ENCODE peak calls at places on chromosomes 13 and 19, in ten cellular contexts. F is foreskin fibroblast, D is adrenal gland, R is tibial nerve, B is RWPE1, S is prostate gland, I is GM13977, Z is progenitor cell of endocrine pancreas, Q is LNCaP clone FGC, C is NB4. E is an unnamed sample.

GRCh38 chr13:39273953-39274352 is 235.7 kb downstream of the NHLRC3 start:
- DNase-seq in B (peak), Q (no peak), R (no peak), I (no peak), C (peak), S (no peak), D (no peak), Z (no peak), F (no peak), E (peak)

GRCh38 chr13:101492251-101492910 is 39.9 kb downstream of the ITGBL1 start:
- DNase-seq in F (peak), I (no peak), S (no peak), C (no peak), Z (no peak), R (no peak), D (no peak), Q (no peak), B (no peak), E (no peak)

GRCh38 chr13:69040898-69041297 is 1066.7 kb upstream of the ATXN8OS start:
- DNase-seq in D (no peak), C (no peak), I (no peak), R (no peak), B (no peak), Q (no peak), S (no peak), Z (no peak), F (no peak), E (no peak)

GRCh38 chr13:106350208-106350607 is 185.3 kb downstream of the EFNB2 start:
- DNase-seq in S (no peak), Z (no peak), B (no peak), Q (no peak), R (no peak), F (no peak), C (no peak), D (no peak), I (no peak), E (no peak)

GRCh38 chr13:113063091-113063491 is 42.5 kb upstream of the F7 start:
- DNase-seq in F (no peak), I (no peak), Z (no peak), R (no peak), S (no peak), Q (no peak), D (no peak), C (no peak), B (no peak), E (no peak)

GRCh38 chr13:114288157-114288591 is 6.8 kb downstream of the UPF3A start:
- DNase-seq in I (no peak), S (no peak), B (no peak), R (no peak), C (no peak), Z (no peak), D (no peak), F (no peak), Q (no peak), E (no peak)

GRCh38 chr19:6271721-6272410 is 7.9 kb downstream of the MLLT1 start:
- DNase-seq in Q (no peak), I (peak), F (peak), C (no peak), S (peak), B (no peak), R (peak), Z (no peak), D (peak), E (no peak)

GRCh38 chr19:43461303-43461702 is 4.1 kb downstream of the LYPD3 start:
- DNase-seq in Z (no peak), Q (no peak), F (no peak), D (no peak), S (no peak), B (no peak), I (no peak), R (no peak), C (no peak), E (no peak)

GRCh38 chr19:32264568-32264967 is 80.8 kb upstream of the ZNF507 start:
- DNase-seq in S (no peak), R (no peak), Q (no peak), I (no peak), F (no peak), B (no peak), D (no peak), C (no peak), Z (no peak), E (no peak)

GRCh38 chr13:36212789-36213188 is 1.6 kb downstream of the SOHLH2 start:
- DNase-seq in B (no peak), Z (no peak), S (no peak), I (no peak), Q (no peak), R (no peak), F (no peak), D (no peak), C (no peak), E (no peak)

GRCh38 chr13:36211567-36211966 is 2.8 kb downstream of the SOHLH2 start:
- DNase-seq in R (no peak), C (no peak), F (no peak), B (no peak), D (no peak), S (no peak), Q (no peak), Z (no peak), I (no peak), E (no peak)

GRCh38 chr13:36207672-36208071 is 6.7 kb downstream of the SOHLH2 start:
- DNase-seq in B (no peak), F (peak), Z (no peak), Q (no peak), I (no peak), D (no peak), C (peak), R (no peak), S (no peak), E (no peak)
- TF ChIP-seq CTCF in B (no peak), F (no peak), Z (no peak), Q (peak), I (no peak), D (no peak), C (no peak), R (no peak), S (no peak), E (no peak)

DNA sequence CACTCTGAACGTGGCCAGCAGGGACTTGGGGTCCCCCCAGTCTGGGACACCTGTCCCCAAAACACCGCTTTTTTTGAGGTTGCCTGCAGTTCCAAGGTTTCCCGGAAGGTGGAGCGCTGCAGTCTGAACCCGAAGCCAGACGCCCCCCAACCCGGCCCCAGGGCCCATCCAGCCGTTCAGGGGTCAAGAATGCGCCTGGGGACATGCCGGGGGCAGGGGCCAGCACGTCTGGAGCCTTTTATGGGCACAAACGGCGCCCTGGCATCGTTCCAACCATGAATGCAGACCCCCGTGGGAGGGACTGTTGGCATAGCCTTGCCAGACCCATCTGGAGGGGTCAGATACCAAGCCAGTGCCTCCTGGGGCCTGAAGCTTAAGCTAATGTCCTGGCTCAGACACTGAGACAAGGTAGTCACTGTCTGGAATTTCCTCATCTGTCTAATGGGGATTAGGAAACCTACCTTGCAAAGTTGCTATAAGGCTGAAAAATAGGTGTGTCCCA is 6.9 kb downstream of the S1PR5 start:
- DNase-seq in F (no peak), Z (peak), B (peak), S (no peak), R (no peak), Q (no peak), I (peak), D (peak), C (peak), E (peak)
- TF ChIP-seq CTCF in F (peak), Z (peak), B (peak), S (no peak), R (peak), Q (peak), I (peak), D (peak), C (peak), E (peak)

GRCh38 chr13:109715902-109716301 is 70.5 kb downstream of the IRS2 start:
- DNase-seq in D (peak), S (no peak), C (peak), R (peak), B (no peak), Q (no peak), Z (no peak), F (peak), I (no peak), E (no peak)
- TF ChIP-seq CTCF in D (peak), S (no peak), C (no peak), R (peak), B (no peak), Q (no peak), Z (no peak), F (no peak), I (no peak), E (no peak)

GRCh38 chr19:56712609-56713008 is 41.1 kb upstream of the ZNF835 start:
- DNase-seq in C (no peak), F (no peak), D (no peak), I (no peak), B (no peak), Z (no peak), R (no peak), Q (no peak), S (no peak), E (no peak)
- TF ChIP-seq CTCF in C (no peak), F (no peak), D (no peak), I (no peak), B (no peak), Z (no peak), R (no peak), Q (no peak), S (no peak), E (no peak)

DNA sequence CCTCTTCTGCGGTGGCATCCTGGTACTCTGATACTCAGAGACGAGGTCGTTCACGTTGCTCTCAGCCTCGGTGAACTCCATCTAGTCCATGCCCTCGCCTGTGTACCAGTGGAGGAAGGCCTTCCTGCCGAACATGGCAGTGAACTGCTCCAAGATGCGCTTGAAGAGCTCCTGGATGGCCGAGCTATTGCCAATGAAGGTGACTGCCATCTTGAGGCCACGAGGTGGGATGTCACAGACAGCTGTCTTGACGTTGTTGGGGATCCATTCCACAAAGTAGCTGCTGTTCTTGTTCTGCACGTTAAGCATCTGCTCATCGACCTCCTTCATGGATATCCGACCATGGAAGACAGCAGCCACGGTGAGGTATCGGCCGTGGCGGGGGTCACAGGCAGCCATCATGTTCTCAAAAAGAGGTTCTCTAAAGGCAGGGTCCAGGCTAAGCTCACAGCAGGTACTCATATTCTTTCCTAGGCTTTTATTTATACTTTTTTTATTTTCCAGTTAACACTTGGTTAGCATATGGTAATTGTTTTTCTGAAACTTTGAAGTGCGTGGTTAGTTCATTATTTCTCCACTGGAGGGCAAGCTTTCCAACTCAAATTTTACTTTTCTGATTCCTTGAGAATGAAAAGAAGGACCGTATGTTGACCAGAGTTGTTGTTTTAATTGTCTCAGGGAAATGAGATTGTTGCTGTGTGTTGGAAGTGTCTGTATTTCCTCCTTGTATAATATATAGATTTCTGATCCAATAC is 72.4 kb upstream of the RGCC start:
- DNase-seq in D (no peak), B (peak), S (no peak), I (no peak), Q (no peak), F (peak), R (no peak), C (peak), Z (no peak), E (no peak)
- TF ChIP-seq CTCF in D (no peak), B (peak), S (peak), I (peak), Q (peak), F (peak), R (no peak), C (peak), Z (peak), E (peak)

DNA sequence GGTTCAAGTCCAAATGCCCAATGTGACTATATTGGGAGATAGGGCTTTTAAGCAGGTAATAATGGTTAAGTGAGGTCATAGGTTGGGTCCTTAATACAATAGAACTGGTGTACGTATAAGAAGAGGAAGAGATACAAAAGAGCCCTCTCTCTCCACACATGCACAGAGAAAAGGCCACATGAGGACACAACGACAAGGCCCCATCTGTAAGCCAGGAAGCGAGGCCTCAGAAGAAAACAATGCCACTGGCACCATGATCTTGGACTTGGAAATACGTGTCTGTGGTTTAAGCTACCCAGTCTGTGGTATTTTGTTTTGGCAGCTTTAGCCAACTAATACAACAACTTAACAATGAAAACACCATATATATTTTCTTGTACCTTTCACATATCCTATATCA is 23.4 kb upstream of the RFC3 start:
- DNase-seq in R (no peak), I (no peak), F (peak), Z (no peak), C (peak), S (no peak), B (no peak), D (no peak), Q (no peak), E (no peak)
- TF ChIP-seq CTCF in R (no peak), I (no peak), F (no peak), Z (no peak), C (no peak), S (no peak), B (no peak), D (no peak), Q (no peak), E (no peak)

GRCh38 chr19:49890349-49891311 is 6.1 kb downstream of the IL4I1 start:
- DNase-seq in Q (no peak), C (no peak), B (peak), R (no peak), S (no peak), F (peak), Z (no peak), D (peak), I (peak), E (peak)
- TF ChIP-seq CTCF in Q (no peak), C (no peak), B (peak), R (peak), S (no peak), F (no peak), Z (peak), D (no peak), I (no peak), E (peak)

GRCh38 chr19:29858000-29858596 is 46.3 kb downstream of the CCNE1 start:
- DNase-seq in S (no peak), C (peak), B (no peak), D (peak), R (no peak), I (peak), Q (no peak), F (peak), Z (peak), E (peak)
- TF ChIP-seq CTCF in S (peak), C (peak), B (peak), D (peak), R (peak), I (peak), Q (peak), F (peak), Z (peak), E (peak)

GRCh38 chr13:28761586-28761985 is 42.8 kb upstream of the SLC46A3 start:
- DNase-seq in I (no peak), Q (no peak), Z (no peak), S (no peak), D (no peak), C (no peak), F (peak), R (no peak), B (no peak), E (no peak)

DNA sequence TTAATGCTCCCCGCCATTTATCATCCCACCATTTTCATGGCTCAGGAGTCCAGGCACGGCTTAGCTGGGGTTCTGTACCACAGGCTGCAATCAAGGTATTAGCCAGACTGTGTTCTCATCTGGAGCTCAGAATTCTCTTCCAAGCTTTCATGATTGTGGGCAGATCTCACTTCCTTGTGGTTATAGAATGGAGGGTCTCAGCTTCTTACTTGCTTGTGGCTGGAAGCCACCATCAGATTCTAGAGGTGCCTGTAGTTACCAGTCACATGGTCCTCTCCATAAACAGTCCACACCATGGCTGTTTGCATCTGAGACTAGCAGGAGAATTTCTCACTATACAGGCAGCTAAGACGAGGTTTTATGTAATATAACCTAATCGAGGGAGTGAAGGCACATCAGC is 45.1 kb upstream of the SLC46A3 start:
- DNase-seq in Z (no peak), D (no peak), F (no peak), Q (no peak), R (no peak), C (no peak), B (no peak), S (no peak), I (no peak), E (no peak)
- TF ChIP-seq CTCF in Z (no peak), D (no peak), F (no peak), Q (no peak), R (no peak), C (no peak), B (no peak), S (no peak), I (no peak), E (no peak)

GRCh38 chr19:23823952-23824389 is 65.3 kb upstream of the ZNF681 start:
- DNase-seq in I (no peak), S (no peak), D (no peak), Z (no peak), B (no peak), Q (peak), C (peak), F (no peak), R (no peak), E (peak)
- TF ChIP-seq CTCF in I (peak), S (no peak), D (peak), Z (peak), B (no peak), Q (peak), C (peak), F (no peak), R (no peak), E (peak)